ENCODE peak calls at places on chromosome 9, in eight cellular contexts. D is body of pancreas; K is heart right ventricle; E is transverse colon; T is CD8-positive, alpha-beta memory T cell; U is bronchial epithelial cell; X is upper lobe of right lung; Y is GM23248. O is an unnamed sample.

GRCh38 chr9:27655454-27655853 is 82.2 kb upstream of the C9orf72 start:
- DNase-seq in K (no peak), X (no peak), E (no peak), D (no peak), Y (no peak), T (no peak), U (no peak), O (no peak)

GRCh38 chr9:94918038-94918753 is 191.7 kb downstream of the AOPEP start:
- DNase-seq in D (no peak), T (peak), E (no peak), X (no peak), U (no peak), K (no peak), Y (no peak), O (no peak)

GRCh38 chr9:114185570-114185969 is 30.2 kb downstream of the COL27A1 start:
- DNase-seq in D (no peak), U (no peak), X (no peak), Y (no peak), T (no peak), K (no peak), E (no peak), O (no peak)

GRCh38 chr9:77883846-77884771 is 147.5 kb downstream of the GNAQ start:
- DNase-seq in K (no peak), D (no peak), E (no peak), X (no peak), T (no peak), U (peak), Y (peak), O (peak)

GRCh38 chr9:104923289-104923688 is 4.7 kb downstream of the ABCA1 start:
- DNase-seq in X (no peak), U (no peak), Y (peak), K (no peak), D (no peak), E (no peak), T (no peak), O (no peak)

GRCh38 chr9:72551306-72551705 is 29.9 kb downstream of the TMC1 start:
- DNase-seq in D (no peak), Y (no peak), E (no peak), T (no peak), K (no peak), U (no peak), X (no peak), O (no peak)

GRCh38 chr9:99118782-99119466 is 14.0 kb downstream of the TGFBR1 start:
- DNase-seq in U (no peak), Y (no peak), D (no peak), X (no peak), T (peak), E (peak), K (no peak), O (no peak)

GRCh38 chr9:92141144-92142129 is 26.2 kb upstream of the SPTLC1 start:
- DNase-seq in E (no peak), D (peak), Y (peak), K (no peak), U (no peak), X (no peak), T (no peak), O (peak)

GRCh38 chr9:94895668-94896067 is 169.2 kb downstream of the AOPEP start:
- DNase-seq in Y (no peak), K (peak), D (no peak), X (no peak), T (no peak), U (no peak), E (no peak), O (no peak)

GRCh38 chr9:99579964-99580363 is 241.7 kb upstream of the NR4A3 start:
- DNase-seq in E (no peak), U (no peak), T (no peak), X (no peak), K (no peak), Y (no peak), D (no peak), O (no peak)

GRCh38 chr9:16028516-16028915 is 475.7 kb downstream of the CCDC171 start:
- DNase-seq in K (no peak), D (no peak), U (no peak), E (no peak), T (no peak), X (no peak), Y (peak), O (no peak)

GRCh38 chr9:112601646-112602045 is 115.0 kb downstream of the KIAA1958 start:
- DNase-seq in E (no peak), K (no peak), X (no peak), Y (peak), T (no peak), D (no peak), U (peak), O (no peak)

GRCh38 chr9:971901-972511 is 4.4 kb upstream of the DMRT3 start:
- DNase-seq in K (no peak), D (peak), Y (no peak), T (no peak), E (peak), X (no peak), U (no peak), O (no peak)

GRCh38 chr9:7169717-7170348 is 412.1 kb downstream of the KDM4C start:
- DNase-seq in E (no peak), D (no peak), T (no peak), U (no peak), X (no peak), K (no peak), Y (peak), O (no peak)

GRCh38 chr9:98775831-98776441 is 20.4 kb downstream of the ANKS6 start:
- DNase-seq in U (peak), T (peak), D (no peak), K (peak), E (no peak), X (no peak), Y (peak), O (no peak)

GRCh38 chr9:18056269-18056992 is 417.5 kb upstream of the ADAMTSL1 start:
- DNase-seq in X (no peak), U (no peak), K (no peak), D (no peak), E (no peak), T (no peak), Y (no peak), O (no peak)

DNA sequence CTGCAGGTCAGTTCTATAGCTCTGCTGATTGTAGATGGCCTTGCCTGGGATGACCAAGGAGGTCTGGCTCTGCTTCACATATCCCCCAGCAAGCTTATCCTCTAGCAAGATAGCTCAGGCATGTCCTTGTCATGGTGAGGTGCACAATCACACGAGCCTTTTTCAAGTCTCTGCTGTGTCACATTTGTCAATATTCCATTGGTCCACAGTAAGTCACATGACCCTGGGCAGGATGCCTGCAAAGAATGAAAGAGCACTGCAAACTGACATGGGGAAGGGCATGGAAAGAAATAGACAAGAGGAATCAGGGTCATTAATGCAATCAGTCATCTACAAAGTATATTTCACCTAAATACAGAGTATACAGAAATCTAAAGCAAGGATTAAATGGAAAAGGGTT is 142.0 kb downstream of the RORB start:
- DNase-seq in Y (no peak), U (no peak), T (no peak), X (no peak), E (no peak), K (no peak), D (no peak), O (no peak)
- H3K4me3 ChIP-seq in Y (no peak), U (no peak), T (no peak), X (no peak), E (no peak), K (no peak), D (no peak), O (no peak)

DNA sequence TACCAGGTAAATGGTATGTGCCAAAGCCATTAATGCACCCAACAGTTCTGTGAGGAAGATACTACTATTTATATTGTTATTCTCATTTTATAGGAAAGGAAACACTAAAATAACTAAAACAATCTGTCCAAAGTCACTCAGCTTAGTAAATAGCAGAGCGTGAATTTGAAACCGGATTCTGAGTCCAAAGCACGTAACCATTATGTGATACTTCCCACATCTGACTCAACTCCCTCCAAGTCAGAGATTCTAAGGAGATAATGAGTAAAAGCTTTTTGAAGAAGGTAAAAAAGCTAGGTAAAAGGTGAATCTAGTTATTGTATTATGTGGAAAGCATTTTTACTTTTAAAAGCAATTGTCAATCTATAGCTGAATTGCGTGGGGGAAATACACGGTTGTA is 208.9 kb downstream of the PBX3 start:
- DNase-seq in U (no peak), D (no peak), K (no peak), T (no peak), E (no peak), Y (no peak), X (no peak), O (no peak)
- H3K4me3 ChIP-seq in U (no peak), D (no peak), K (no peak), T (no peak), E (no peak), Y (no peak), X (no peak), O (no peak)

GRCh38 chr9:131008563-131008908 is 438 bp upstream of the LAMC3 start:
- DNase-seq in T (no peak), E (no peak), K (no peak), D (no peak), Y (no peak), U (no peak), X (no peak), O (no peak)
- H3K4me3 ChIP-seq in T (no peak), E (peak), K (peak), D (no peak), Y (peak), U (no peak), X (no peak), O (peak)

GRCh38 chr9:137020771-137021573 is 7.1 kb downstream of the ABCA2 start:
- DNase-seq in D (no peak), K (no peak), Y (no peak), T (no peak), E (no peak), U (no peak), X (no peak), O (no peak)
- H3K4me3 ChIP-seq in D (no peak), K (no peak), Y (no peak), T (no peak), E (no peak), U (no peak), X (no peak), O (no peak)

GRCh38 chr9:122221223-122221811 is 7.4 kb downstream of the LHX6 start:
- DNase-seq in D (no peak), Y (no peak), U (no peak), X (no peak), E (no peak), T (no peak), K (no peak), O (no peak)
- H3K4me3 ChIP-seq in D (no peak), Y (no peak), U (no peak), X (no peak), E (no peak), T (no peak), K (no peak), O (no peak)

GRCh38 chr9:35490910-35491465 is 1.1 kb downstream of the RUSC2 start:
- DNase-seq in D (no peak), E (no peak), Y (peak), K (no peak), X (no peak), T (no peak), U (peak), O (no peak)
- H3K4me3 ChIP-seq in D (peak), E (peak), Y (peak), K (peak), X (peak), T (no peak), U (peak), O (peak)

GRCh38 chr9:19925674-19926503 is 137.1 kb upstream of the SLC24A2 start:
- DNase-seq in Y (peak), D (peak), T (peak), K (peak), E (peak), X (peak), U (peak), O (peak)
- H3K4me3 ChIP-seq in Y (peak), D (no peak), T (peak), K (peak), E (peak), X (peak), U (peak), O (peak)